ENCODE peak calls at places on chromosome 6, in six cellular contexts. One of them, this sample, is unnamed. For H3K9me3, the result is how much of the 10 kb centered on the place peaks cover.

GRCh38 chr6:16496210-16496609 is 257.8 kb downstream of the GMPR start:
- DNase-seq in AG04450: no peak
- DNase-seq in iPS DF 6.9: no peak
- DNase-seq in lung: no peak
- DNase-seq in pancreas: no peak
- DNase-seq in SJCRH30: no peak
- DNase-seq in this sample: no peak

GRCh38 chr6:4564746-4565145 is 211.5 kb upstream of the CDYL start:
- DNase-seq in AG04450: no peak
- DNase-seq in iPS DF 6.9: no peak
- DNase-seq in lung: no peak
- DNase-seq in pancreas: no peak
- DNase-seq in SJCRH30: peak
- DNase-seq in this sample: no peak

GRCh38 chr6:127342296-127342945 is 988 bp downstream of the ECHDC1 start:
- DNase-seq in AG04450: no peak
- DNase-seq in iPS DF 6.9: no peak
- DNase-seq in lung: peak
- DNase-seq in pancreas: peak
- DNase-seq in SJCRH30: peak
- DNase-seq in this sample: no peak

GRCh38 chr6:31402324-31403282 is 792 bp upstream of the MICA start:
- DNase-seq in AG04450: no peak
- DNase-seq in iPS DF 6.9: no peak
- DNase-seq in lung: no peak
- DNase-seq in pancreas: peak
- DNase-seq in SJCRH30: peak
- DNase-seq in this sample: peak

GRCh38 chr6:140915001-140915950 is 1217.4 kb upstream of the GJE1 start:
- DNase-seq in AG04450: no peak
- DNase-seq in iPS DF 6.9: no peak
- DNase-seq in lung: no peak
- DNase-seq in pancreas: no peak
- DNase-seq in SJCRH30: peak
- DNase-seq in this sample: no peak

GRCh38 chr6:118735320-118735719 is 83.9 kb upstream of the CEP85L start:
- DNase-seq in AG04450: no peak
- DNase-seq in iPS DF 6.9: peak
- DNase-seq in lung: no peak
- DNase-seq in pancreas: no peak
- DNase-seq in SJCRH30: peak
- DNase-seq in this sample: no peak

GRCh38 chr6:161434921-161435411 is 161.1 kb upstream of the AGPAT4 start:
- DNase-seq in AG04450: peak
- DNase-seq in iPS DF 6.9: no peak
- DNase-seq in lung: no peak
- DNase-seq in pancreas: peak
- DNase-seq in SJCRH30: no peak
- DNase-seq in this sample: no peak

GRCh38 chr6:157774153-157775135 is 48.6 kb upstream of the SNX9 start:
- DNase-seq in AG04450: no peak
- DNase-seq in iPS DF 6.9: no peak
- DNase-seq in lung: no peak
- DNase-seq in pancreas: no peak
- DNase-seq in SJCRH30: no peak
- DNase-seq in this sample: no peak

GRCh38 chr6:13431861-13432465 is 55.4 kb downstream of the GFOD1 start:
- DNase-seq in AG04450: no peak
- DNase-seq in iPS DF 6.9: no peak
- DNase-seq in lung: no peak
- DNase-seq in pancreas: no peak
- DNase-seq in SJCRH30: no peak
- DNase-seq in this sample: no peak

GRCh38 chr6:35605600-35605999 is 83.1 kb downstream of the FKBP5 start:
- DNase-seq in AG04450: no peak
- DNase-seq in iPS DF 6.9: no peak
- DNase-seq in lung: no peak
- DNase-seq in pancreas: no peak
- DNase-seq in SJCRH30: no peak
- DNase-seq in this sample: no peak

GRCh38 chr6:11613858-11614257 is 76.3 kb downstream of the TMEM170B start:
- DNase-seq in AG04450: peak
- DNase-seq in iPS DF 6.9: no peak
- DNase-seq in lung: no peak
- DNase-seq in pancreas: no peak
- DNase-seq in SJCRH30: peak
- DNase-seq in this sample: no peak

GRCh38 chr6:168340819-168341218 is 21.2 kb upstream of the DACT2 start:
- DNase-seq in AG04450: no peak
- DNase-seq in iPS DF 6.9: no peak
- DNase-seq in lung: no peak
- DNase-seq in pancreas: no peak
- DNase-seq in SJCRH30: no peak
- DNase-seq in this sample: no peak

GRCh38 chr6:146862508-146862919 is 263.7 kb downstream of the ADGB start:
- DNase-seq in AG04450: no peak
- DNase-seq in iPS DF 6.9: no peak
- DNase-seq in lung: no peak
- DNase-seq in pancreas: no peak
- DNase-seq in SJCRH30: no peak
- DNase-seq in this sample: no peak

GRCh38 chr6:31270788-31271640 is 878 bp downstream of the HLA-C start:
- DNase-seq in AG04450: no peak
- DNase-seq in iPS DF 6.9: no peak
- DNase-seq in lung: peak
- DNase-seq in pancreas: peak
- DNase-seq in SJCRH30: no peak
- DNase-seq in this sample: peak

GRCh38 chr6:133590814-133591213 is 298.1 kb upstream of the TCF21 start:
- DNase-seq in AG04450: no peak
- DNase-seq in iPS DF 6.9: no peak
- DNase-seq in lung: no peak
- DNase-seq in pancreas: no peak
- DNase-seq in SJCRH30: no peak
- DNase-seq in this sample: no peak

GRCh38 chr6:39885691-39886090 is 48.6 kb downstream of the MOCS1 start:
- DNase-seq in AG04450: no peak
- DNase-seq in iPS DF 6.9: no peak
- DNase-seq in lung: no peak
- DNase-seq in pancreas: no peak
- DNase-seq in SJCRH30: no peak
- DNase-seq in this sample: no peak

GRCh38 chr6:109028439-109028838 is 66.2 kb downstream of the SESN1 start:
- DNase-seq in AG04450: no peak
- DNase-seq in iPS DF 6.9: no peak
- DNase-seq in lung: no peak
- DNase-seq in pancreas: no peak
- DNase-seq in SJCRH30: no peak
- DNase-seq in this sample: no peak

GRCh38 chr6:41209976-41210375 is 9.0 kb upstream of the TREML2 start:
- DNase-seq in AG04450: no peak
- DNase-seq in iPS DF 6.9: no peak
- DNase-seq in lung: no peak
- DNase-seq in pancreas: no peak
- DNase-seq in SJCRH30: no peak
- DNase-seq in this sample: no peak

GRCh38 chr6:20946037-20946436 is 411.8 kb downstream of the CDKAL1 start:
- DNase-seq in AG04450: no peak
- DNase-seq in iPS DF 6.9: no peak
- DNase-seq in lung: no peak
- DNase-seq in pancreas: no peak
- DNase-seq in SJCRH30: no peak
- DNase-seq in this sample: no peak

GRCh38 chr6:89640804-89641203 is 2.3 kb upstream of the LYRM2 start:
- DNase-seq in AG04450: no peak
- DNase-seq in iPS DF 6.9: no peak
- DNase-seq in lung: no peak
- DNase-seq in pancreas: no peak
- DNase-seq in SJCRH30: no peak
- DNase-seq in this sample: no peak

GRCh38 chr6:116405147-116405546 is 34.4 kb downstream of the DSE start:
- DNase-seq in AG04450: no peak
- DNase-seq in iPS DF 6.9: no peak
- DNase-seq in lung: no peak
- DNase-seq in pancreas: no peak
- DNase-seq in SJCRH30: peak
- DNase-seq in this sample: no peak

GRCh38 chr6:69843189-69843588 is 23.2 kb upstream of the COL19A1 start:
- DNase-seq in AG04450: no peak
- DNase-seq in iPS DF 6.9: no peak
- DNase-seq in lung: no peak
- DNase-seq in pancreas: no peak
- DNase-seq in SJCRH30: no peak
- DNase-seq in this sample: no peak

GRCh38 chr6:154252676-154253075 is 103.9 kb downstream of the IPCEF1 start:
- DNase-seq in AG04450: no peak
- DNase-seq in iPS DF 6.9: no peak
- DNase-seq in lung: no peak
- DNase-seq in pancreas: no peak
- DNase-seq in SJCRH30: no peak
- DNase-seq in this sample: no peak

GRCh38 chr6:170085475-170086401 is 205.1 kb downstream of the DLL1 start:
- DNase-seq in AG04450: no peak
- DNase-seq in iPS DF 6.9: no peak
- DNase-seq in lung: no peak
- DNase-seq in pancreas: peak
- DNase-seq in SJCRH30: no peak
- DNase-seq in this sample: no peak

GRCh38 chr6:170082067-170082466 is 208.8 kb downstream of the DLL1 start:
- DNase-seq in AG04450: no peak
- DNase-seq in iPS DF 6.9: no peak
- DNase-seq in lung: no peak
- DNase-seq in pancreas: peak
- DNase-seq in SJCRH30: no peak
- DNase-seq in this sample: no peak

GRCh38 chr6:170082531-170083187 is 208.2 kb downstream of the DLL1 start:
- DNase-seq in AG04450: no peak
- DNase-seq in iPS DF 6.9: no peak
- DNase-seq in lung: no peak
- DNase-seq in pancreas: peak
- DNase-seq in SJCRH30: no peak
- DNase-seq in this sample: no peak

GRCh38 chr6:170083236-170084051 is 207.4 kb downstream of the DLL1 start:
- DNase-seq in AG04450: no peak
- DNase-seq in iPS DF 6.9: no peak
- DNase-seq in lung: no peak
- DNase-seq in pancreas: peak
- DNase-seq in SJCRH30: no peak
- DNase-seq in this sample: no peak

DNA sequence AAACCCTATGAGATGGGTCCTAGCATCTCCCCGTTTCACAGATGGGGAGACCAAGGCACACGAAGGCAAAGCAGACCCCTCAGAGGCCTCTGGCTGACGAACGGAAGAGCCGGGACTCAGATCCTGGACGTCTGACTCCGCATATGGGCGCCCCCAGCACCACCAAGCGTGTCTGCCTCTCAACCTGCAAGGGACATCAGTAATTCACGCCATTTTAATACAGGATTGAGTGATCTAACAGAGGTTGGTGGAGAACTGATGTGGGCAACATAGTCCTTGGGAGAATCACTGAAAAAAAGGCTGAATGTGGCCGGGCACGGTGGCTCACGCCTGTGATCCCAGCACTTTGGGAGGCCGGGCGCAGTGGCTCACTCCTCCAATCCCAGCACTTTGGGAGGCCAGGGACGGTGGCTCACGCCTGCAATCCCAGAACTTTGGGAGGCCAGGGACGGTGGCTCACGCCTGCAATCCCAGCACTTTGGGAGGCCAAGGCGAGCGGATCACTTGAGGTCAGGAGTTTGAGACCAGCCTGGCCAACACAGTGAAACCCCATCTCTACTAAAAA is 206.6 kb downstream of the DLL1 start:
- DNase-seq in AG04450: no peak
- DNase-seq in iPS DF 6.9: no peak
- DNase-seq in lung: no peak
- DNase-seq in pancreas: peak
- DNase-seq in SJCRH30: no peak
- DNase-seq in this sample: peak
- H3K9me3 ChIP-seq in AG04450: half or more
- H3K9me3 ChIP-seq in iPS DF 6.9: under half
- H3K9me3 ChIP-seq in lung: under half
- H3K9me3 ChIP-seq in pancreas: under half
- H3K9me3 ChIP-seq in SJCRH30: under half
- H3K9me3 ChIP-seq in this sample: under half

GRCh38 chr6:2324166-2324953 is 79.0 kb upstream of the GMDS start:
- DNase-seq in AG04450: no peak
- DNase-seq in iPS DF 6.9: no peak
- DNase-seq in lung: no peak
- DNase-seq in pancreas: no peak
- DNase-seq in SJCRH30: no peak
- DNase-seq in this sample: no peak
- H3K9me3 ChIP-seq in AG04450: under half
- H3K9me3 ChIP-seq in iPS DF 6.9: under half
- H3K9me3 ChIP-seq in lung: under half
- H3K9me3 ChIP-seq in pancreas: under half
- H3K9me3 ChIP-seq in SJCRH30: under half
- H3K9me3 ChIP-seq in this sample: under half

GRCh38 chr6:27451660-27452390 is 21.1 kb downstream of the ZNF184 start:
- DNase-seq in AG04450: no peak
- DNase-seq in iPS DF 6.9: no peak
- DNase-seq in lung: no peak
- DNase-seq in pancreas: no peak
- DNase-seq in SJCRH30: no peak
- DNase-seq in this sample: no peak

GRCh38 chr6:27442932-27443331 is 30.0 kb downstream of the ZNF184 start:
- DNase-seq in AG04450: no peak
- DNase-seq in iPS DF 6.9: no peak
- DNase-seq in lung: no peak
- DNase-seq in pancreas: no peak
- DNase-seq in SJCRH30: no peak
- DNase-seq in this sample: no peak

GRCh38 chr6:27452496-27452897 is 20.4 kb downstream of the ZNF184 start:
- DNase-seq in AG04450: no peak
- DNase-seq in iPS DF 6.9: no peak
- DNase-seq in lung: no peak
- DNase-seq in pancreas: no peak
- DNase-seq in SJCRH30: no peak
- DNase-seq in this sample: no peak

GRCh38 chr6:27448456-27448855 is 24.4 kb downstream of the ZNF184 start:
- DNase-seq in AG04450: no peak
- DNase-seq in iPS DF 6.9: no peak
- DNase-seq in lung: no peak
- DNase-seq in pancreas: no peak
- DNase-seq in SJCRH30: no peak
- DNase-seq in this sample: no peak
- H3K9me3 ChIP-seq in AG04450: under half
- H3K9me3 ChIP-seq in iPS DF 6.9: under half
- H3K9me3 ChIP-seq in lung: under half
- H3K9me3 ChIP-seq in pancreas: under half
- H3K9me3 ChIP-seq in SJCRH30: under half
- H3K9me3 ChIP-seq in this sample: under half

DNA sequence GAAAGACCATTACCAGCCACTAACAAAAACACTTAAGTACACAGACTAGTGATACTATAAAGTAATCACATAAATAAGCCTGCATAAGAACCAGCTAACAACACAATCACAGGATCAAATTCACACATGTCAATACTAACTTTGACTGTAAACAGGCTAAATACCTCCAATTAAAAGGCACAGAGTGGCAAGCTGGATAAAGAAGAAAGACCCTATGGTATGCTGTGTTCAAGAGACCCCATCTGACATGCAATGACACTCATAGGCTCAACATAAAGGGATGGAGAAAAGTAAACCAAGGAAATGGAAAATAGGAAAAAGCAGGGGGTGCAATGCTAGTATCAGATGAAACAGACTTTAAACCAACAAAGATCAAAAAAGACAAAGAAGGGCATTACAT is 631.8 kb upstream of the NOX3 start:
- DNase-seq in AG04450: no peak
- DNase-seq in iPS DF 6.9: no peak
- DNase-seq in lung: no peak
- DNase-seq in pancreas: no peak
- DNase-seq in SJCRH30: no peak
- DNase-seq in this sample: no peak
- H3K9me3 ChIP-seq in AG04450: under half
- H3K9me3 ChIP-seq in iPS DF 6.9: under half
- H3K9me3 ChIP-seq in lung: under half
- H3K9me3 ChIP-seq in pancreas: under half
- H3K9me3 ChIP-seq in SJCRH30: under half
- H3K9me3 ChIP-seq in this sample: under half

This sample was measured in T-helper 17 cell.